ENCODE peak calls at places on chromosomes 2 and 18, in seven cellular contexts. G is NCI-H1436, Y is T-cell, V is colonic mucosa, S is aorta, U is OCI-LY7, M is astrocyte of the spinal cord. E is an unnamed sample.

GRCh38 chr2:104412384-104412783 is 441.5 kb upstream of the POU3F3 start:
- DNase-seq in U (peak; percentile 45), M (peak; percentile 31), Y (no peak), S (no peak), G (peak; percentile 33), V (peak; percentile 41), E (peak; percentile 26)

GRCh38 chr2:219215871-219216536 is 2.8 kb downstream of the ABCB6 start:
- DNase-seq in V (no peak), Y (no peak), U (no peak), M (no peak), S (no peak), G (no peak), E (no peak)

GRCh38 chr2:132384491-132385186 is 32.0 kb upstream of the GPR39 start:
- DNase-seq in M (no peak), G (no peak), S (no peak), Y (no peak), U (peak; percentile 63), V (no peak), E (peak; percentile 3)

GRCh38 chr2:121826036-121826435 is 70.6 kb downstream of the TSN start:
- DNase-seq in S (no peak), U (no peak), Y (no peak), V (no peak), M (no peak), G (no peak), E (no peak)

GRCh38 chr2:127942002-127942401 is 56.2 kb upstream of the AMMECR1L start:
- DNase-seq in U (no peak), Y (no peak), S (no peak), V (no peak), G (no peak), M (no peak), E (no peak)

GRCh38 chr2:189848276-189848675 is 64.0 kb downstream of the PMS1 start:
- DNase-seq in M (no peak), S (no peak), G (no peak), Y (no peak), V (no peak), U (no peak), E (peak; percentile 37)

GRCh38 chr18:3520230-3521085 is 70.5 kb downstream of the TGIF1 start:
- DNase-seq in V (no peak), M (no peak), S (no peak), G (no peak), U (no peak), Y (no peak), E (no peak)

GRCh38 chr2:233228414-233228813 is 23.1 kb upstream of the ATG16L1 start:
- DNase-seq in S (no peak), Y (no peak), V (no peak), U (no peak), G (no peak), M (no peak), E (no peak)

GRCh38 chr2:142180820-142181533 is 50.2 kb upstream of the LRP1B start:
- DNase-seq in U (peak; percentile 10), Y (no peak), M (no peak), V (no peak), S (no peak), G (peak; percentile 30), E (no peak)

GRCh38 chr2:96249654-96250053 is 16.1 kb downstream of the TMEM127 start:
- DNase-seq in Y (no peak), G (no peak), U (no peak), S (no peak), M (peak; percentile 29), V (no peak), E (peak; percentile 31)

GRCh38 chr2:43421194-43421593 is 174.6 kb downstream of the THADA start:
- DNase-seq in V (no peak), S (no peak), Y (no peak), G (no peak), U (no peak), M (no peak), E (no peak)

GRCh38 chr18:13338318-13338717 is 119.8 kb downstream of the LDLRAD4 start:
- DNase-seq in Y (no peak), V (no peak), U (no peak), G (no peak), M (no peak), S (no peak), E (peak; percentile 36)

E was measured in G401.